ENCODE peak calls at places on chromosomes 7 and 10, in ten cellular contexts. M is fibroblast of villous mesenchyme; H is GM12865; P is stimulated activated CD8-positive, alpha-beta memory T cell treated with anti-CD3 and anti-CD28 coated beads, Interleukin-15, amount 100 ng/mL, for 24 hours; U is NCI-H1048; I is stimulated activated naive B cell treated with anti-CD40 and anti-IgM and Interleukin-4, amounts not matched to agents 10 μg/mL and 1 μg/mL and 100 μg/mL, for 72 hours; T is GM19239; C is PC-9; X is HuH-7; O is NCI-H1105 treated with DMSO at 0.1 percent for 48 hours. W is an unnamed sample.

GRCh38 chr7:130288829-130289228 is 4.1 kb upstream of the CPA4 start:
- DNase-seq in M (no peak), H (no peak), P (no peak), U (no peak), I (no peak), T (no peak), C (peak), X (no peak), O (no peak), W (no peak)

GRCh38 chr10:118412918-118413317 is 70.8 kb upstream of the FAM204A start:
- DNase-seq in M (no peak), H (no peak), P (no peak), U (no peak), I (no peak), T (no peak), C (no peak), X (no peak), O (no peak), W (no peak)

GRCh38 chr7:21113609-21114416 is 314.1 kb upstream of the SP4 start:
- DNase-seq in M (no peak), H (no peak), P (no peak), U (no peak), I (no peak), T (no peak), C (no peak), X (no peak), O (no peak), W (no peak)

GRCh38 chr10:7488418-7488829 is 77.6 kb upstream of the SFMBT2 start:
- DNase-seq in M (peak), H (no peak), P (no peak), U (no peak), I (no peak), T (no peak), C (no peak), X (no peak), O (no peak), W (no peak)

GRCh38 chr10:58781873-58782488 is 269.3 kb downstream of the BICC1 start:
- DNase-seq in M (peak), H (peak), P (no peak), U (no peak), I (no peak), T (peak), C (peak), X (no peak), O (peak), W (no peak)

GRCh38 chr10:97858001-97858439 is 8.4 kb downstream of the GOLGA7B start:
- DNase-seq in M (no peak), H (no peak), P (no peak), U (no peak), I (no peak), T (no peak), C (no peak), X (no peak), O (no peak), W (no peak)

GRCh38 chr10:120415709-120416330 is 41.2 kb upstream of the PLPP4 start:
- DNase-seq in M (peak), H (no peak), P (no peak), U (no peak), I (no peak), T (no peak), C (no peak), X (no peak), O (no peak), W (peak)

GRCh38 chr7:11436317-11436716 is 395.7 kb downstream of the THSD7A start:
- DNase-seq in M (peak), H (no peak), P (no peak), U (no peak), I (no peak), T (no peak), C (no peak), X (no peak), O (no peak), W (no peak)

GRCh38 chr10:14403846-14404623 is 73.3 kb upstream of the FRMD4A start:
- DNase-seq in M (no peak), H (no peak), P (no peak), U (no peak), I (no peak), T (no peak), C (no peak), X (no peak), O (no peak), W (no peak)

GRCh38 chr7:6636741-6637543 is at the start of gene ZNF316:
- DNase-seq in M (peak), H (peak), P (peak), U (no peak), I (peak), T (peak), C (peak), X (peak), O (peak), W (peak)

GRCh38 chr10:93893646-93894515 is at the start of gene SLC35G1:
- DNase-seq in M (peak), H (peak), P (peak), U (peak), I (peak), T (peak), C (peak), X (peak), O (peak), W (no peak)

GRCh38 chr10:15808204-15808797 is 52.0 kb downstream of the MINDY3 start:
- DNase-seq in M (no peak), H (no peak), P (no peak), U (no peak), I (no peak), T (no peak), C (no peak), X (no peak), O (no peak), W (no peak)

GRCh38 chr7:30799206-30799975 is 28.2 kb downstream of the MINDY4 start:
- DNase-seq in M (peak), H (peak), P (no peak), U (no peak), I (peak), T (peak), C (no peak), X (no peak), O (no peak), W (peak)

GRCh38 chr7:22393825-22394458 is 37.0 kb upstream of the RAPGEF5 start:
- DNase-seq in M (no peak), H (no peak), P (no peak), U (no peak), I (no peak), T (no peak), C (no peak), X (no peak), O (no peak), W (no peak)

GRCh38 chr10:64409349-64409748 is 888.1 kb downstream of the REEP3 start:
- DNase-seq in M (no peak), H (no peak), P (no peak), U (no peak), I (no peak), T (no peak), C (no peak), X (no peak), O (no peak), W (no peak)

GRCh38 chr10:97708976-97709745 is 4.4 kb upstream of the MARVELD1 start:
- DNase-seq in M (peak), H (peak), P (no peak), U (no peak), I (no peak), T (no peak), C (peak), X (no peak), O (no peak), W (peak)

GRCh38 chr10:26242752-26243151 is 26.2 kb downstream of the GAD2 start:
- DNase-seq in M (no peak), H (no peak), P (no peak), U (no peak), I (no peak), T (no peak), C (no peak), X (no peak), O (peak), W (no peak)

GRCh38 chr10:95742962-95743535 is 12.9 kb upstream of the ENTPD1 start:
- DNase-seq in M (no peak), H (no peak), P (no peak), U (no peak), I (no peak), T (no peak), C (no peak), X (no peak), O (no peak), W (no peak)

GRCh38 chr7:154574235-154574634 is 428.7 kb downstream of the PAXIP1 start:
- DNase-seq in M (no peak), H (no peak), P (no peak), U (no peak), I (no peak), T (no peak), C (no peak), X (no peak), O (no peak), W (no peak)

GRCh38 chr7:140417456-140418155 is 13.7 kb downstream of the RAB19 start:
- DNase-seq in M (no peak), H (peak), P (no peak), U (no peak), I (no peak), T (no peak), C (no peak), X (no peak), O (peak), W (no peak)

GRCh38 chr10:59805043-59805442 is 51.8 kb upstream of the MRLN start:
- DNase-seq in M (no peak), H (peak), P (no peak), U (no peak), I (no peak), T (no peak), C (peak), X (peak), O (no peak), W (no peak)

GRCh38 chr7:144454-144826 is 47.9 kb upstream of the FAM20C start:
- DNase-seq in M (no peak), H (no peak), P (no peak), U (no peak), I (no peak), T (no peak), C (no peak), X (no peak), O (no peak), W (no peak)

GRCh38 chr10:10545771-10546170 is 471.9 kb upstream of the CELF2 start:
- DNase-seq in M (no peak), H (no peak), P (no peak), U (no peak), I (no peak), T (no peak), C (no peak), X (no peak), O (no peak), W (no peak)

GRCh38 chr7:22853674-22854157 is 31.1 kb upstream of the TOMM7 start:
- DNase-seq in M (peak), H (peak), P (no peak), U (no peak), I (peak), T (peak), C (no peak), X (no peak), O (no peak), W (no peak)

GRCh38 chr7:15889501-15889900 is 203.0 kb upstream of the MEOX2 start:
- DNase-seq in M (peak), H (no peak), P (no peak), U (no peak), I (no peak), T (no peak), C (no peak), X (peak), O (no peak), W (no peak)

GRCh38 chr7:66502230-66503035 is 126.2 kb upstream of the KCTD7 start:
- DNase-seq in M (no peak), H (no peak), P (no peak), U (no peak), I (no peak), T (no peak), C (no peak), X (peak), O (no peak), W (no peak)

GRCh38 chr7:134941947-134942346 is 44.4 kb upstream of the AGBL3 start:
- DNase-seq in M (no peak), H (no peak), P (no peak), U (no peak), I (no peak), T (no peak), C (no peak), X (no peak), O (no peak), W (no peak)

GRCh38 chr7:69677054-69677847 is 79.0 kb downstream of the AUTS2 start:
- DNase-seq in M (peak), H (peak), P (no peak), U (no peak), I (no peak), T (no peak), C (no peak), X (no peak), O (no peak), W (no peak)